ENCODE peak calls at places on chromosomes 5 and 9, in nine cellular contexts. One of them, this sample, is unnamed.

GRCh38 chr5:169838688-169839087 is 141.6 kb downstream of the INSYN2B start:
- DNase-seq in activated CD8-positive, alpha-beta memory T cell treated with anti-CD3 and anti-CD28 coated beads for 24 hours: no peak
- DNase-seq in activated T-cell treated with anti-CD3 and anti-CD28 coated beads, Interleukin-2, amount 50 U/mL, for 48 hours: no peak
- DNase-seq in mucosa of gallbladder: no peak
- DNase-seq in NB4: no peak
- DNase-seq in stimulated activated CD4-positive, alpha-beta T cell treated with anti-CD3 and anti-CD28 coated beads, Interleukin-2, amount 100 ng/mL, for 24 hours: no peak
- DNase-seq in NCI-H2029: no peak
- DNase-seq in psoas muscle: no peak
- DNase-seq in A172: no peak
- DNase-seq in this sample: no peak

GRCh38 chr5:122493776-122494518 is 181.9 kb downstream of the SNCAIP start:
- DNase-seq in A172: no peak
- DNase-seq in NCI-H2029: peak
- DNase-seq in stimulated activated CD4-positive, alpha-beta T cell treated with anti-CD3 and anti-CD28 coated beads, Interleukin-2, amount 100 ng/mL, for 24 hours: no peak
- DNase-seq in activated T-cell treated with anti-CD3 and anti-CD28 coated beads, Interleukin-2, amount 50 U/mL, for 48 hours: no peak
- DNase-seq in activated CD8-positive, alpha-beta memory T cell treated with anti-CD3 and anti-CD28 coated beads for 24 hours: no peak
- DNase-seq in NB4: no peak
- DNase-seq in mucosa of gallbladder: no peak
- DNase-seq in psoas muscle: no peak
- DNase-seq in this sample: no peak

GRCh38 chr5:125006011-125006685 is 259.7 kb upstream of the ZNF608 start:
- DNase-seq in NCI-H2029: no peak
- DNase-seq in stimulated activated CD4-positive, alpha-beta T cell treated with anti-CD3 and anti-CD28 coated beads, Interleukin-2, amount 100 ng/mL, for 24 hours: no peak
- DNase-seq in NB4: no peak
- DNase-seq in activated CD8-positive, alpha-beta memory T cell treated with anti-CD3 and anti-CD28 coated beads for 24 hours: no peak
- DNase-seq in psoas muscle: no peak
- DNase-seq in activated T-cell treated with anti-CD3 and anti-CD28 coated beads, Interleukin-2, amount 50 U/mL, for 48 hours: no peak
- DNase-seq in mucosa of gallbladder: no peak
- DNase-seq in A172: no peak
- DNase-seq in this sample: no peak

GRCh38 chr5:43680286-43680685 is 77.3 kb downstream of the NNT start:
- DNase-seq in activated CD8-positive, alpha-beta memory T cell treated with anti-CD3 and anti-CD28 coated beads for 24 hours: no peak
- DNase-seq in psoas muscle: no peak
- DNase-seq in A172: no peak
- DNase-seq in stimulated activated CD4-positive, alpha-beta T cell treated with anti-CD3 and anti-CD28 coated beads, Interleukin-2, amount 100 ng/mL, for 24 hours: no peak
- DNase-seq in NB4: no peak
- DNase-seq in NCI-H2029: no peak
- DNase-seq in mucosa of gallbladder: no peak
- DNase-seq in activated T-cell treated with anti-CD3 and anti-CD28 coated beads, Interleukin-2, amount 50 U/mL, for 48 hours: no peak
- DNase-seq in this sample: no peak

GRCh38 chr5:13859285-13859684 is 85.2 kb downstream of the DNAH5 start:
- DNase-seq in A172: no peak
- DNase-seq in NCI-H2029: no peak
- DNase-seq in activated CD8-positive, alpha-beta memory T cell treated with anti-CD3 and anti-CD28 coated beads for 24 hours: no peak
- DNase-seq in psoas muscle: no peak
- DNase-seq in activated T-cell treated with anti-CD3 and anti-CD28 coated beads, Interleukin-2, amount 50 U/mL, for 48 hours: no peak
- DNase-seq in stimulated activated CD4-positive, alpha-beta T cell treated with anti-CD3 and anti-CD28 coated beads, Interleukin-2, amount 100 ng/mL, for 24 hours: no peak
- DNase-seq in mucosa of gallbladder: no peak
- DNase-seq in NB4: peak
- DNase-seq in this sample: no peak

GRCh38 chr5:33321026-33321425 is 119.7 kb upstream of the TARS1 start:
- DNase-seq in A172: peak
- DNase-seq in NB4: no peak
- DNase-seq in psoas muscle: no peak
- DNase-seq in activated CD8-positive, alpha-beta memory T cell treated with anti-CD3 and anti-CD28 coated beads for 24 hours: no peak
- DNase-seq in mucosa of gallbladder: peak
- DNase-seq in activated T-cell treated with anti-CD3 and anti-CD28 coated beads, Interleukin-2, amount 50 U/mL, for 48 hours: no peak
- DNase-seq in stimulated activated CD4-positive, alpha-beta T cell treated with anti-CD3 and anti-CD28 coated beads, Interleukin-2, amount 100 ng/mL, for 24 hours: no peak
- DNase-seq in NCI-H2029: no peak
- DNase-seq in this sample: peak

GRCh38 chr5:39980056-39980455 is 555.3 kb upstream of the DAB2 start:
- DNase-seq in activated T-cell treated with anti-CD3 and anti-CD28 coated beads, Interleukin-2, amount 50 U/mL, for 48 hours: no peak
- DNase-seq in mucosa of gallbladder: no peak
- DNase-seq in activated CD8-positive, alpha-beta memory T cell treated with anti-CD3 and anti-CD28 coated beads for 24 hours: no peak
- DNase-seq in NCI-H2029: no peak
- DNase-seq in NB4: no peak
- DNase-seq in A172: no peak
- DNase-seq in psoas muscle: no peak
- DNase-seq in stimulated activated CD4-positive, alpha-beta T cell treated with anti-CD3 and anti-CD28 coated beads, Interleukin-2, amount 100 ng/mL, for 24 hours: no peak
- DNase-seq in this sample: no peak

GRCh38 chr9:124721109-124721850 is 49.8 kb downstream of the NR6A1 start:
- DNase-seq in NCI-H2029: no peak
- DNase-seq in NB4: no peak
- DNase-seq in activated T-cell treated with anti-CD3 and anti-CD28 coated beads, Interleukin-2, amount 50 U/mL, for 48 hours: no peak
- DNase-seq in psoas muscle: no peak
- DNase-seq in A172: peak
- DNase-seq in mucosa of gallbladder: no peak
- DNase-seq in stimulated activated CD4-positive, alpha-beta T cell treated with anti-CD3 and anti-CD28 coated beads, Interleukin-2, amount 100 ng/mL, for 24 hours: no peak
- DNase-seq in activated CD8-positive, alpha-beta memory T cell treated with anti-CD3 and anti-CD28 coated beads for 24 hours: no peak
- DNase-seq in this sample: no peak

GRCh38 chr5:32229586-32229985 is 55.5 kb upstream of the GOLPH3 start:
- DNase-seq in NCI-H2029: no peak
- DNase-seq in activated CD8-positive, alpha-beta memory T cell treated with anti-CD3 and anti-CD28 coated beads for 24 hours: no peak
- DNase-seq in NB4: no peak
- DNase-seq in activated T-cell treated with anti-CD3 and anti-CD28 coated beads, Interleukin-2, amount 50 U/mL, for 48 hours: no peak
- DNase-seq in A172: no peak
- DNase-seq in stimulated activated CD4-positive, alpha-beta T cell treated with anti-CD3 and anti-CD28 coated beads, Interleukin-2, amount 100 ng/mL, for 24 hours: no peak
- DNase-seq in psoas muscle: no peak
- DNase-seq in mucosa of gallbladder: no peak
- DNase-seq in this sample: no peak

GRCh38 chr9:97993000-97993399 is 9.9 kb downstream of the ANP32B start:
- DNase-seq in A172: no peak
- DNase-seq in NCI-H2029: no peak
- DNase-seq in activated T-cell treated with anti-CD3 and anti-CD28 coated beads, Interleukin-2, amount 50 U/mL, for 48 hours: no peak
- DNase-seq in activated CD8-positive, alpha-beta memory T cell treated with anti-CD3 and anti-CD28 coated beads for 24 hours: no peak
- DNase-seq in psoas muscle: no peak
- DNase-seq in NB4: peak
- DNase-seq in stimulated activated CD4-positive, alpha-beta T cell treated with anti-CD3 and anti-CD28 coated beads, Interleukin-2, amount 100 ng/mL, for 24 hours: no peak
- DNase-seq in mucosa of gallbladder: no peak
- DNase-seq in this sample: no peak

GRCh38 chr5:179274321-179275315 is 70.6 kb downstream of the ADAMTS2 start:
- DNase-seq in mucosa of gallbladder: no peak
- DNase-seq in psoas muscle: no peak
- DNase-seq in NB4: no peak
- DNase-seq in NCI-H2029: no peak
- DNase-seq in A172: no peak
- DNase-seq in activated CD8-positive, alpha-beta memory T cell treated with anti-CD3 and anti-CD28 coated beads for 24 hours: no peak
- DNase-seq in stimulated activated CD4-positive, alpha-beta T cell treated with anti-CD3 and anti-CD28 coated beads, Interleukin-2, amount 100 ng/mL, for 24 hours: no peak
- DNase-seq in activated T-cell treated with anti-CD3 and anti-CD28 coated beads, Interleukin-2, amount 50 U/mL, for 48 hours: no peak
- DNase-seq in this sample: peak

GRCh38 chr5:131381011-131381410 is 117.2 kb downstream of the CDC42SE2 start:
- DNase-seq in activated T-cell treated with anti-CD3 and anti-CD28 coated beads, Interleukin-2, amount 50 U/mL, for 48 hours: no peak
- DNase-seq in mucosa of gallbladder: no peak
- DNase-seq in stimulated activated CD4-positive, alpha-beta T cell treated with anti-CD3 and anti-CD28 coated beads, Interleukin-2, amount 100 ng/mL, for 24 hours: no peak
- DNase-seq in NB4: no peak
- DNase-seq in psoas muscle: no peak
- DNase-seq in NCI-H2029: no peak
- DNase-seq in A172: no peak
- DNase-seq in activated CD8-positive, alpha-beta memory T cell treated with anti-CD3 and anti-CD28 coated beads for 24 hours: no peak
- DNase-seq in this sample: no peak

GRCh38 chr5:78811121-78811832 is 162.7 kb upstream of the LHFPL2 start:
- DNase-seq in psoas muscle: no peak
- DNase-seq in NB4: no peak
- DNase-seq in A172: no peak
- DNase-seq in activated CD8-positive, alpha-beta memory T cell treated with anti-CD3 and anti-CD28 coated beads for 24 hours: no peak
- DNase-seq in stimulated activated CD4-positive, alpha-beta T cell treated with anti-CD3 and anti-CD28 coated beads, Interleukin-2, amount 100 ng/mL, for 24 hours: no peak
- DNase-seq in activated T-cell treated with anti-CD3 and anti-CD28 coated beads, Interleukin-2, amount 50 U/mL, for 48 hours: no peak
- DNase-seq in mucosa of gallbladder: no peak
- DNase-seq in NCI-H2029: no peak
- DNase-seq in this sample: no peak

GRCh38 chr5:89756955-89757354 is 652.6 kb downstream of the CETN3 start:
- DNase-seq in NCI-H2029: no peak
- DNase-seq in stimulated activated CD4-positive, alpha-beta T cell treated with anti-CD3 and anti-CD28 coated beads, Interleukin-2, amount 100 ng/mL, for 24 hours: no peak
- DNase-seq in A172: peak
- DNase-seq in activated CD8-positive, alpha-beta memory T cell treated with anti-CD3 and anti-CD28 coated beads for 24 hours: no peak
- DNase-seq in mucosa of gallbladder: no peak
- DNase-seq in NB4: peak
- DNase-seq in activated T-cell treated with anti-CD3 and anti-CD28 coated beads, Interleukin-2, amount 50 U/mL, for 48 hours: no peak
- DNase-seq in psoas muscle: no peak
- DNase-seq in this sample: no peak

This sample was measured in tibial artery.